ENCODE peak calls at places on chromosomes 16 and 17, in four cellular contexts. P, N, R and T are unnamed samples.

GRCh38 chr17:2904135-2904534 is 107.9 kb downstream of the RAP1GAP2 start:
- DNase-seq in R (no peak), N (no peak), P (no peak), T (no peak)

GRCh38 chr17:76014925-76015261 is 12.2 kb downstream of the EVPL start:
- DNase-seq in R (no peak), P (no peak), N (no peak), T (no peak)

GRCh38 chr17:71237903-71238538 is 882.8 kb upstream of the SOX9 start:
- DNase-seq in P (no peak), N (no peak), R (no peak), T (peak; percentile 6)

GRCh38 chr17:2011421-2012371 is 13.4 kb downstream of the RTN4RL1 start:
- DNase-seq in N (no peak), P (no peak), R (no peak), T (no peak)

GRCh38 chr17:44919885-44920564 is 4.7 kb upstream of the GFAP start:
- DNase-seq in N (peak; percentile 73), R (peak; percentile 54), P (peak; percentile 83), T (peak; percentile 97)

GRCh38 chr16:30091474-30092372 is at the start of gene TBX6:
- DNase-seq in R (peak; percentile 64), P (peak; percentile 91), N (peak; percentile 88), T (peak; percentile 91)

GRCh38 chr16:10256855-10257641 is 74.8 kb upstream of the GRIN2A start:
- DNase-seq in N (peak; percentile 91), R (peak; percentile 49), P (peak; percentile 84), T (peak; percentile 38)

GRCh38 chr16:50992366-50993032 is 158.6 kb downstream of the SALL1 start:
- DNase-seq in N (no peak), P (no peak), R (no peak), T (no peak)

GRCh38 chr16:75593825-75594820 is 27.9 kb downstream of the GABARAPL2 start:
- DNase-seq in P (peak; percentile 73), R (no peak), N (peak; percentile 87), T (peak; percentile 48)

GRCh38 chr17:18904482-18904881 is 46.6 kb downstream of the PRPSAP2 start:
- DNase-seq in N (peak; percentile 2), P (no peak), R (no peak), T (no peak)

GRCh38 chr17:48236681-48237134 is 129.1 kb downstream of the SNX11 start:
- DNase-seq in N (no peak), P (no peak), R (no peak), T (peak; percentile 29)

GRCh38 chr17:42421479-42422332 is 1.4 kb downstream of the CAVIN1 start:
- DNase-seq in N (no peak), R (no peak), P (peak; percentile 71), T (no peak)

GRCh38 chr16:46691720-46692119 is 2.3 kb downstream of the ORC6 start:
- DNase-seq in R (no peak), P (no peak), N (no peak), T (no peak)

GRCh38 chr16:57479422-57480126 is 6.7 kb downstream of the DOK4 start:
- DNase-seq in R (no peak), P (no peak), N (peak; percentile 60), T (no peak)

GRCh38 chr17:63843387-63844292 is 1.2 kb upstream of the SMARCD2 start:
- DNase-seq in N (no peak), P (no peak), R (peak; percentile 53), T (peak; percentile 57)

GRCh38 chr17:80287806-80288579 is 27.3 kb downstream of the RNF213 start:
- DNase-seq in R (no peak), P (no peak), N (no peak), T (no peak)

GRCh38 chr17:64255764-64256163 is 7.3 kb downstream of the TEX2 start:
- DNase-seq in N (no peak), P (no peak), R (no peak), T (no peak)

GRCh38 chr16:89448656-89449055 is 41.7 kb downstream of the ANKRD11 start:
- DNase-seq in R (no peak), P (no peak), N (no peak), T (no peak)
- TF ChIP-seq POLR2AphosphoS2 in R (no peak), P (no peak), N (no peak), T (no peak)

GRCh38 chr16:3581392-3581791 is 4.2 kb upstream of the NLRC3 start:
- DNase-seq in R (no peak), N (no peak), P (no peak), T (no peak)

GRCh38 chr16:3579776-3580175 is 2.6 kb upstream of the NLRC3 start:
- DNase-seq in N (no peak), P (no peak), R (no peak), T (no peak)

GRCh38 chr16:3580686-3581085 is 3.5 kb upstream of the NLRC3 start:
- DNase-seq in P (no peak), N (no peak), R (no peak), T (no peak)

GRCh38 chr16:3578610-3579551 is 1.7 kb upstream of the NLRC3 start:
- DNase-seq in N (no peak), P (peak; percentile 51), R (peak; percentile 56), T (no peak)

GRCh38 chr16:3580271-3580670 is 3.1 kb upstream of the NLRC3 start:
- DNase-seq in R (no peak), N (no peak), P (no peak), T (no peak)
- TF ChIP-seq POLR2AphosphoS2 in R (no peak), N (no peak), P (no peak), T (no peak)

GRCh38 chr16:79272141-79272577 is 328.4 kb downstream of the MAF start:
- DNase-seq in N (no peak), R (no peak), P (no peak), T (no peak)
- TF ChIP-seq POLR2AphosphoS2 in N (no peak), R (no peak), P (no peak), T (no peak)

GRCh38 chr17:28917029-28917428 is 14.2 kb upstream of the DHRS13 start:
- DNase-seq in P (no peak), R (no peak), N (no peak), T (no peak)

GRCh38 chr17:28916302-28916934 is 13.5 kb upstream of the DHRS13 start:
- DNase-seq in R (no peak), P (no peak), N (peak; percentile 38), T (peak; percentile 61)

GRCh38 chr17:28918295-28918694 is 15.4 kb upstream of the DHRS13 start:
- DNase-seq in R (no peak), P (no peak), N (no peak), T (no peak)

GRCh38 chr17:28917465-28917864 is 14.6 kb upstream of the DHRS13 start:
- DNase-seq in R (no peak), N (no peak), P (no peak), T (no peak)

DNA sequence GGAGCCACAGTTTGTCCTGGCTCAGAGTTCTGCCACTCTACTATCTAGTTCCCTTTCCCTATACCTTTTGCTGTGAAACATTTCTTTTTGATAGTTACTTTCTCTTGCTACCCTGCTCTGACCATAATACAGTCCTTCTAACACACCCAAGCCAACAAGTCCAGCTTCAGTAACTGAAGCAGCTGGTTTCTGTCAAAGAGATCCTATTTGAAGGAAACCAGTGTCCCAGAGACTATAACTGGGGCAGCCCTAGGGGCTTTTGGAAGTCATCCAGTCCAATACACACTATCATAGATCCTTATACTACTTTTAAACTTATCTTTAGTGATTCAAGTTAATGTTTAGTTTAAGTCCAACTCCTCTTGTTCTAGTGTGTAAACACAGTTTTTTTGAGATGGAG is 17.3 kb upstream of the DHRS13 start:
- DNase-seq in P (no peak), R (no peak), N (no peak), T (no peak)
- TF ChIP-seq POLR2AphosphoS2 in P (no peak), R (no peak), N (no peak), T (no peak)

GRCh38 chr16:2036200-2036966 is 9.7 kb downstream of the NHERF2 start:
- DNase-seq in R (no peak), N (no peak), P (no peak), T (no peak)

GRCh38 chr16:2037115-2037514 is 10.4 kb downstream of the NHERF2 start:
- DNase-seq in R (no peak), P (no peak), N (no peak), T (no peak)

GRCh38 chr16:2033057-2033911 is 6.6 kb downstream of the NHERF2 start:
- DNase-seq in N (peak; percentile 53), P (peak; percentile 66), R (no peak), T (peak; percentile 65)

GRCh38 chr16:2035431-2036199 is 8.9 kb downstream of the NHERF2 start:
- DNase-seq in R (no peak), N (peak; percentile 84), P (no peak), T (peak; percentile 84)

DNA sequence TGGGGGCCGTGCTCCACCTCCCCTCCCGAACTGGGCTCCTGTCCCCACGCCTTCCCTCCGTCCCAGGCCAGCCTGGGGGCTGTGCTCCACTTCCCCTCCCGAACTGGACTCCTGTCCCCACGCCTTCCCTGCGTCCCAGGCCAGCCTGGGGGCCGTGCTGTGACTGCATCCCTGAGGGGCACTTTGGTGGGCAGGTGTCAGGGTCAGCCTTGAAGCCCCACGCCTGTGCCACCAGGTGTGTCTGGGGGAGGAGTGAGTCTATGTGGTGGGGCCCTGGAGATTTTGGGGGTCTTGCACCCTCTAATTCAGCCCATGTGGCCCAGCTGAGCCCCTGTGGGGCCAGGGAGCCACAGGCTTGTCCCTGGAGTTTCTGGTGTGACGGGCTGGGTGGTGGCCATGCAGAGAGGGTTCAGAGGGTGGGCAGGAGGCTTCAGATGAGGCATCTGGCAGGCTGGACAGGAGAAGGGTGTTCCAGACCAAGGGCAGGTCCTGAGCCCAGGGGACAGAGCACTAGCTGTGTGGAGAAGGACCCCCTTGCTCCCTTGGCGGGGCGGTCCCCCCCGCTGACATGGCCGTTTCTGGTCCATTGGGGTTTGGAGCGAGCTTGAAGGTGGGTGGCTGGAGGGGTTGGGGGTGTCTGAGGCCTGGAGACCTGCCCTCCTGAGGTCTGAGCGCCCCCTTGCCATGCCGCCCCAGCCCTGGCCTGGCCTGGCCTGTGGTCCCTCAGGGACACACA is 8.2 kb downstream of the NHERF2 start:
- DNase-seq in N (no peak), R (no peak), P (no peak), T (no peak)
- TF ChIP-seq POLR2AphosphoS2 in N (no peak), R (no peak), P (no peak), T (no peak)

GRCh38 chr17:4584125-4584834 is at the start of gene SMTNL2:
- DNase-seq in N (no peak), P (no peak), R (no peak), T (peak; percentile 49)
- TF ChIP-seq POLR2AphosphoS2 in N (no peak), P (no peak), R (no peak), T (no peak)

GRCh38 chr17:28907709-28908475 is 5.0 kb upstream of the DHRS13 start:
- DNase-seq in N (peak; percentile 43), P (no peak), R (no peak), T (no peak)

GRCh38 chr17:28907052-28907438 is 4.2 kb upstream of the DHRS13 start:
- DNase-seq in R (no peak), P (peak; percentile 81), N (no peak), T (no peak)

GRCh38 chr17:28906276-28907051 is 3.6 kb upstream of the DHRS13 start:
- DNase-seq in R (no peak), N (no peak), P (peak; percentile 48), T (no peak)

GRCh38 chr17:28910534-28910933 is 7.7 kb upstream of the DHRS13 start:
- DNase-seq in P (no peak), R (no peak), N (no peak), T (no peak)

GRCh38 chr17:28908640-28909098 is 5.8 kb upstream of the DHRS13 start:
- DNase-seq in N (peak; percentile 86), P (no peak), R (no peak), T (no peak)
- TF ChIP-seq POLR2AphosphoS2 in N (no peak), P (no peak), R (no peak), T (no peak)

GRCh38 chr17:81471804-81472456 is 40.7 kb downstream of the ACTG1 start:
- DNase-seq in R (no peak), N (peak; percentile 42), P (peak; percentile 99), T (peak; percentile 80)
- TF ChIP-seq POLR2AphosphoS2 in R (no peak), N (no peak), P (no peak), T (no peak)